ENCODE peak calls at places on chromosomes 13 and 19, in four cellular contexts. A, S, D and U are unnamed samples. For H3K4me1, the result is how much of the 10 kb centered on the place peaks cover.

GRCh38 chr19:35986664-35987570 is 8.1 kb upstream of the SDHAF1 start:
- DNase-seq in S (no peak), D (no peak), A (peak), U (no peak)

GRCh38 chr13:49620170-49620621 is 8.1 kb upstream of the ARL11 start:
- DNase-seq in D (no peak), A (no peak), S (no peak), U (no peak)

GRCh38 chr13:45681101-45681500 is 21.0 kb upstream of the CBY2 start:
- DNase-seq in A (no peak), S (no peak), D (no peak), U (no peak)

GRCh38 chr13:74794582-74794981 is 660.4 kb upstream of the KLF12 start:
- DNase-seq in D (no peak), A (no peak), S (no peak), U (no peak)

GRCh38 chr13:100291626-100292025 is 202.7 kb downstream of the PCCA start:
- DNase-seq in D (peak), A (no peak), S (no peak), U (no peak)

GRCh38 chr13:61728468-61728867 is 312.8 kb upstream of the PCDH20 start:
- DNase-seq in S (no peak), A (no peak), D (no peak), U (no peak)

GRCh38 chr19:10553943-10554381 is 10.3 kb downstream of the ATG4D start:
- DNase-seq in A (no peak), S (peak), D (no peak), U (no peak)

GRCh38 chr19:44635581-44636438 is 7.9 kb upstream of the PVR start:
- DNase-seq in S (no peak), A (no peak), D (no peak), U (no peak)

GRCh38 chr19:10419200-10419645 is 1.1 kb upstream of the PDE4A start:
- DNase-seq in A (no peak), D (no peak), S (no peak), U (no peak)

GRCh38 chr13:99385161-99385560 is 78.0 kb upstream of the GPR183 start:
- DNase-seq in A (peak), S (no peak), D (no peak), U (no peak)

GRCh38 chr19:18764591-18765051 is 26.5 kb downstream of the COMP start:
- DNase-seq in A (no peak), S (no peak), D (no peak), U (no peak)

GRCh38 chr13:30418075-30418715 is 4.1 kb upstream of the UBE2L5 start:
- DNase-seq in A (no peak), S (no peak), D (no peak), U (no peak)

GRCh38 chr19:43700368-43701015 is 15.4 kb upstream of the IRGC start:
- DNase-seq in S (no peak), A (no peak), D (no peak), U (no peak)

GRCh38 chr13:77563110-77563509 is 27.6 kb downstream of the SCEL start:
- DNase-seq in S (no peak), D (peak), A (no peak), U (no peak)

GRCh38 chr13:25958983-25959382 is 92.8 kb downstream of the SHISA2 start:
- DNase-seq in S (no peak), D (no peak), A (no peak), U (no peak)

GRCh38 chr13:89136678-89137077 is 1465.5 kb downstream of the SLITRK5 start:
- DNase-seq in A (no peak), D (no peak), S (no peak), U (no peak)

GRCh38 chr13:20550799-20551198 is 16.2 kb upstream of the IFT88 start:
- DNase-seq in S (no peak), D (peak), A (no peak), U (no peak)

GRCh38 chr19:38095411-38096308 is 128.4 kb downstream of the DPF1 start:
- DNase-seq in D (peak), A (peak), S (peak), U (peak)

GRCh38 chr19:45643024-45643926 is 4.1 kb upstream of the EML2 start:
- DNase-seq in D (peak), A (peak), S (peak), U (peak)

GRCh38 chr19:2446390-2446789 is 10.4 kb downstream of the LMNB2 start:
- DNase-seq in S (no peak), D (no peak), A (no peak), U (no peak)

GRCh38 chr19:51687791-51688664 is 5.1 kb upstream of the SPACA6 start:
- DNase-seq in A (peak), S (no peak), D (no peak), U (no peak)

DNA sequence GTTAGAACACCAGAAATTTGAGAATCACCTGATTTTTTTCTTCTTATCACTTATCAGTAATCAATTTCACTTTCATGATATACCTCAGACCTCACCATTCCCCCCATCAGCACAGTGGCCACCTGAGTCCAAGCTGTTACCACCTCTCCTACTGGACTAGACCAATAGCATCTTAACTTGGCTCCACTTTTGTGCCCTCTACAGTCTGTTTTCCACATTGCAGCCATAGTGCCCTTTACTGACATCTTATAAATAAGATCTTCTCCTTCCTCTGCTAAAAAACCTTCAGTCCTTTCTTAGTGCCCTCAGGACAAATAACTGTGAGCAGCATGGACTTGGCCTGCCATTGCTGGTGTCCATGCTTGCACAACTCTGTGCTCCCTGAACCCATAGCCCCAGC is 380.7 kb downstream of the LMO7 start:
- DNase-seq in D (peak), A (peak), S (no peak), U (peak)
- TF ChIP-seq SUZ12 in D (no peak), A (no peak), S (no peak), U (no peak)

DNA sequence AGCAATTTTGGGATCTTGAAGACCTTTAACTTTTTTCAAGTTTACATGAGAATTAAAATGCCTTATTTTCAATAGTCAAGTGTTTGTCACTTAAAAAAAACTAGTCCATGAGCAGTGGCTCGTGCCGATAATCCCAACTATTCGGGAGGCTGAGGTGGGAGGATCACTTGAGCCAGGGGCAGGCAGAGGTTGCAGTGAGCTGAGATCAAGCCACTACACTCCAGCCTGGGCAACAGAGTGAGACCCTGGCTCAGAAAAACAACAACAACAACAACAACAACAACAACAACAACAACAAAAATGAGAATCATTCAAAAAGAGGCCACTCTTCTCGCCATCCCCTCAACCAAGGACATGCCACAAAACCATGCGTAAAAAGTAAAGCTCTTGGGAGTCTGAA is 5.7 kb downstream of the FOXO1 start:
- DNase-seq in D (no peak), S (no peak), A (no peak), U (no peak)
- H3K4me1 ChIP-seq in D (half or more), S (under half), A (under half), U (under half)

GRCh38 chr13:114018461-114019055 is 44.7 kb upstream of the C13orf46 start:
- DNase-seq in A (no peak), S (no peak), D (no peak), U (no peak)

GRCh38 chr13:114017966-114018365 is 44.1 kb upstream of the C13orf46 start:
- DNase-seq in A (no peak), S (no peak), D (no peak), U (no peak)

GRCh38 chr13:114020750-114021463 is 47.0 kb upstream of the C13orf46 start:
- DNase-seq in D (no peak), A (no peak), S (no peak), U (no peak)

GRCh38 chr13:114017028-114017630 is 43.3 kb upstream of the C13orf46 start:
- DNase-seq in A (peak), D (no peak), S (no peak), U (peak)

DNA sequence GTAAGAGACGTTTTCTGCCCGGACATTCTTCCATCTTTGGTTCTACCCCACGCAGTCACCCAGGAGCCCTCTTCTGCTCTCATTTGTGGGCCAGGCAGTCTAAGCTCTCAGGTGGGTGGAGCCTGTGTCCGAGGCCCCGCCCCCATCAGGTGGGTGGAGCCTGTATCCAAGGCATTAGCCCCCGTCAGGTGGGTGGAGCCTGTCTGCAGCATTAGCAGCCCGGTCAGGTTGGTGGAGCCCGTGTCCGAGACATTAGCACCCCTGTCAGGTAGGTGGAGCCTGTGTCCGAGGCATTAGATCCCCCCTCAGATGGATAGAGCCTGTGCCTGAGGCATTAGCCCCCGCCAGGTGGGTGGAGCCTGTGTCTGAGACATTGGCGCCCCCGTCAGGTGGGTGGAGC is 45.5 kb upstream of the C13orf46 start:
- DNase-seq in D (no peak), A (no peak), S (no peak), U (peak)
- TF ChIP-seq SUZ12 in D (no peak), A (no peak), S (no peak), U (no peak)

DNA sequence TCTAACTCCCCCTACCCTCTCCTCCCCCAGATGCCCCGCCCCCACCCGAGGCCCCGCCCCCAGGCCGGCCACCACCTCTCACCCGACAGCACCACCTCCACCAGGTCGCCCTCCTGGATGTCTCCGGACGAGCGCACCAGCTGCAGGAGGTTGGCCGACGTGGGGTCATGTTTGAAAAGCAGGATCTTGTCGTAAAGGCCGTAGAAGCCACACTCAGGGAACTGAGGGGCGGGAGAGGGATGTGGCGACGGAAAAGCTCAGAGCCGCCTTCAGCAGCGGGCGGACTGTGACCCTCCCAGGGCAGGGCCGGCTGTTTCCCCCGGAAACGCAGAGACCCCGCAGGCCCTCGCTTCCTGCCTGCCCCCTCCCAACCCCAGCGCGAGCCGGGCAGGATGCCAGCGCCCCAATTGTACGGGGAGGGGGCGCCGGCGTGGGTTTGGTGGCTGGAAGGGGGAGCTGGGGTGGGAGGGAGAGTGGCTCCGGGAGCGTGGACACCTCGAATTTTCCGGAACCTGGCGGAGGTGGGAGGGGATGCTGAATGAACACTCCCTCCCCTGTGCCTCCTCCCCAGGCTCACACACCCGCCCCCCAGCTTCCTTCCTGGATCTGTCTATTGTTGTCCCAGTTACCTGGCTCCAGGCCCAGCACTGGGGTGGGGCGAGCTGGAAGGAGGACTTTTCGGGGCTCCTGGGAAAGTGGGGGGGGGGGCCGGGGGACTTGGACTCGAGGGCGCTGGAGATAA is 3.0 kb downstream of the PRKD2 start:
- DNase-seq in S (no peak), D (peak), A (peak), U (peak)
- H3K4me1 ChIP-seq in S (under half), D (under half), A (under half), U (under half)

GRCh38 chr19:50147462-50148423 is 15.3 kb downstream of the IZUMO2 start:
- DNase-seq in D (peak), A (peak), S (peak), U (peak)
- TF ChIP-seq SUZ12 in D (peak), A (no peak), S (no peak), U (no peak)

GRCh38 chr13:59906413-59907027 is 257.2 kb downstream of the DIAPH3 start:
- DNase-seq in A (no peak), S (no peak), D (peak), U (no peak)
- H3K4me1 ChIP-seq in A (under half), S (under half), D (under half), U (under half)